ENCODE peak calls at places on chromosomes 16 and 17, in seven cellular contexts. H is NAMALWA; M is cerebellar nuclear complex; G is substantia nigra; P is NCI-H1105 treated with DMSO at 0.1 percent for 48 hours; F is Calu3; W is activated T-helper 1 cell treated with anti-CD3 and anti-CD28 coated beads, Interleukin-12 subunit alpha, Interleukin-12 subunit beta, Interleukin-2, Interleukin-4 antibody, amounts not matched to agents 30 ng/mL and 10 ng/mL and 1 ng/mL, durations not matched to agents 14 hours and 24 hours and 36 hours. Q is an unnamed sample.

GRCh38 chr17:67672592-67672991 is 45.1 kb upstream of the NOL11 start:
- DNase-seq in H (no peak), M (no peak), G (no peak), P (peak; percentile 77), F (no peak), W (no peak), Q (peak; percentile 71)

GRCh38 chr17:13940858-13941665 is 128.2 kb upstream of the COX10 start:
- DNase-seq in H (peak; percentile 47), M (no peak), G (no peak), P (no peak), F (no peak), W (no peak), Q (no peak)

GRCh38 chr16:68081796-68082567 is 3.2 kb upstream of the NFATC3 start:
- DNase-seq in H (no peak), M (no peak), G (no peak), P (no peak), F (no peak), W (no peak), Q (no peak)

GRCh38 chr16:17270111-17270510 is 200.6 kb downstream of the XYLT1 start:
- DNase-seq in H (no peak), M (no peak), G (no peak), P (peak; percentile 11), F (no peak), W (no peak), Q (no peak)

GRCh38 chr17:66018786-66019185 is 173.1 kb downstream of the CEP112 start:
- DNase-seq in H (no peak), M (no peak), G (no peak), P (peak; percentile 14), F (no peak), W (no peak), Q (no peak)

GRCh38 chr17:81616877-81617276 is 20.0 kb downstream of the NPLOC4 start:
- DNase-seq in H (no peak), M (no peak), G (no peak), P (no peak), F (no peak), W (no peak), Q (no peak)

GRCh38 chr17:76735006-76735405 is 2.1 kb downstream of the SRSF2 start:
- DNase-seq in H (peak; percentile 69), M (no peak), G (no peak), P (no peak), F (no peak), W (no peak), Q (no peak)

GRCh38 chr16:89613101-89613953 is at the start of gene DPEP1:
- DNase-seq in H (peak; percentile 41), M (no peak), G (no peak), P (no peak), F (no peak), W (no peak), Q (no peak)

GRCh38 chr16:88770459-88771293 is 14.3 kb downstream of the PIEZO1 start:
- DNase-seq in H (peak; percentile 94), M (no peak), G (no peak), P (no peak), F (peak; percentile 65), W (no peak), Q (no peak)

GRCh38 chr16:89048087-89048729 is 45.4 kb upstream of the ACSF3 start:
- DNase-seq in H (no peak), M (no peak), G (no peak), P (no peak), F (no peak), W (no peak), Q (peak; percentile 21)

GRCh38 chr16:67539271-67539670 is 10.6 kb downstream of the RIPOR1 start:
- DNase-seq in H (no peak), M (no peak), G (no peak), P (no peak), F (no peak), W (no peak), Q (no peak)